ENCODE peak calls at places on chromosomes 5 and 9, in nine cellular contexts. G is AG10803, W is upper lobe of right lung, A is GM19239, U is AG20443, R is AG08395, S is WTC11, T is tibial artery, O is omental fat pad. M is an unnamed sample.

GRCh38 chr5:134539732-134540131 is 14.3 kb downstream of the JADE2 start:
- DNase-seq in G (no peak), W (no peak), A (no peak), U (no peak), R (no peak), S (peak), T (no peak), O (no peak), M (no peak)

GRCh38 chr9:85971731-85972130 is 30.8 kb downstream of the NAA35 start:
- DNase-seq in G (peak), W (no peak), A (no peak), U (no peak), R (no peak), S (no peak), T (no peak), O (no peak), M (no peak)

GRCh38 chr9:116546711-116547581 is 140.2 kb upstream of the TRIM32 start:
- DNase-seq in G (peak), W (no peak), A (no peak), U (peak), R (peak), S (no peak), T (no peak), O (no peak), M (peak)

GRCh38 chr5:155040984-155041383 is 27.4 kb downstream of the KIF4B start:
- DNase-seq in G (no peak), W (no peak), A (no peak), U (no peak), R (no peak), S (no peak), T (no peak), O (no peak), M (no peak)

GRCh38 chr9:133812077-133812868 is 74.1 kb upstream of the SARDH start:
- DNase-seq in G (no peak), W (no peak), A (no peak), U (no peak), R (no peak), S (no peak), T (no peak), O (no peak), M (no peak)

GRCh38 chr5:133242221-133242835 is 190.5 kb downstream of the HSPA4 start:
- DNase-seq in G (no peak), W (no peak), A (peak), U (no peak), R (no peak), S (no peak), T (no peak), O (no peak), M (no peak)

GRCh38 chr5:135134686-135135381 is 100.8 kb upstream of the PITX1 start:
- DNase-seq in G (no peak), W (no peak), A (no peak), U (no peak), R (no peak), S (no peak), T (no peak), O (no peak), M (no peak)

GRCh38 chr5:84403773-84404172 is 19.1 kb upstream of the EDIL3 start:
- DNase-seq in G (peak), W (no peak), A (no peak), U (peak), R (peak), S (no peak), T (no peak), O (no peak), M (peak)

GRCh38 chr5:72949481-72949880 is 6.4 kb upstream of the FCHO2 start:
- DNase-seq in G (no peak), W (no peak), A (no peak), U (no peak), R (no peak), S (no peak), T (no peak), O (no peak), M (no peak)

GRCh38 chr5:165209101-165209727 is 1703.8 kb downstream of the MAT2B start:
- DNase-seq in G (peak), W (no peak), A (peak), U (peak), R (peak), S (no peak), T (no peak), O (no peak), M (peak)

GRCh38 chr5:104513194-104513602 is 950.6 kb upstream of the NUDT12 start:
- DNase-seq in G (peak), W (no peak), A (no peak), U (no peak), R (peak), S (no peak), T (no peak), O (no peak), M (peak)